ENCODE peak calls at places on chromosomes 16 and 17, in seven cellular contexts. K, J, M, G, V, S and R are unnamed samples.

GRCh38 chr17:74024871-74025531 is 178.5 kb upstream of the RPL38 start:
- DNase-seq in K (no peak), J (no peak), M (no peak), G (no peak), V (no peak), S (no peak), R (no peak)

GRCh38 chr17:65407017-65407416 is 154.4 kb downstream of the AXIN2 start:
- DNase-seq in K (no peak), J (no peak), M (peak), G (no peak), V (no peak), S (no peak), R (no peak)

GRCh38 chr16:77212736-77213541 is 13.7 kb downstream of the SYCE1L start:
- DNase-seq in K (peak), J (peak), M (no peak), G (peak), V (peak), S (peak), R (peak)

GRCh38 chr16:69448470-69449193 is 24.2 kb downstream of the CYB5B start:
- DNase-seq in K (no peak), J (peak), M (peak), G (peak), V (no peak), S (no peak), R (no peak)

GRCh38 chr17:12180644-12181261 is 160.1 kb downstream of the MAP2K4 start:
- DNase-seq in K (no peak), J (peak), M (peak), G (peak), V (no peak), S (peak), R (no peak)

GRCh38 chr16:50573947-50574751 is 26.0 kb downstream of the NKD1 start:
- DNase-seq in K (no peak), J (no peak), M (no peak), G (no peak), V (no peak), S (no peak), R (no peak)

GRCh38 chr17:73973881-73974409 is 229.5 kb upstream of the RPL38 start:
- DNase-seq in K (no peak), J (no peak), M (no peak), G (no peak), V (no peak), S (no peak), R (no peak)

GRCh38 chr17:77042688-77043330 is 98.0 kb upstream of the SEC14L1 start:
- DNase-seq in K (no peak), J (no peak), M (no peak), G (no peak), V (no peak), S (no peak), R (no peak)

GRCh38 chr17:31677681-31678080 is 181.4 kb downstream of the COPRS start:
- DNase-seq in K (no peak), J (no peak), M (no peak), G (no peak), V (no peak), S (no peak), R (no peak)

GRCh38 chr16:23670137-23670776 is 8.4 kb upstream of the PLK1 start:
- DNase-seq in K (no peak), J (no peak), M (peak), G (no peak), V (no peak), S (peak), R (no peak)

GRCh38 chr17:79721993-79722671 is 8.6 kb upstream of the ENPP7 start:
- DNase-seq in K (no peak), J (no peak), M (no peak), G (peak), V (no peak), S (peak), R (no peak)

GRCh38 chr17:28828294-28829040 is 14.1 kb downstream of the FAM222B start:
- DNase-seq in K (no peak), J (peak), M (peak), G (no peak), V (no peak), S (no peak), R (no peak)

GRCh38 chr17:78381601-78382168 is 3.2 kb downstream of the PGS1 start:
- DNase-seq in K (no peak), J (no peak), M (peak), G (no peak), V (no peak), S (no peak), R (no peak)

GRCh38 chr16:11560701-11561439 is 25.8 kb downstream of the LITAF start:
- DNase-seq in K (peak), J (no peak), M (no peak), G (no peak), V (no peak), S (no peak), R (no peak)

GRCh38 chr17:49996121-49996494 is 1.1 kb upstream of the DLX3 start:
- DNase-seq in K (no peak), J (no peak), M (no peak), G (no peak), V (no peak), S (no peak), R (no peak)

GRCh38 chr16:63982156-63982555 is 1139.7 kb downstream of the CDH11 start:
- DNase-seq in K (no peak), J (no peak), M (no peak), G (no peak), V (no peak), S (no peak), R (no peak)

GRCh38 chr16:58127634-58128033 is 1.5 kb downstream of the CFAP20 start:
- DNase-seq in K (no peak), J (no peak), M (peak), G (no peak), V (no peak), S (peak), R (no peak)
- TF ChIP-seq CTCF in K (no peak), J (no peak), M (peak), G (no peak), V (no peak), S (peak), R (no peak)

GRCh38 chr16:82641336-82641984 is 14.7 kb downstream of the CDH13 start:
- DNase-seq in K (no peak), J (no peak), M (peak), G (no peak), V (no peak), S (peak), R (no peak)
- TF ChIP-seq CTCF in K (no peak), J (no peak), M (peak), G (no peak), V (no peak), S (peak), R (no peak)

DNA sequence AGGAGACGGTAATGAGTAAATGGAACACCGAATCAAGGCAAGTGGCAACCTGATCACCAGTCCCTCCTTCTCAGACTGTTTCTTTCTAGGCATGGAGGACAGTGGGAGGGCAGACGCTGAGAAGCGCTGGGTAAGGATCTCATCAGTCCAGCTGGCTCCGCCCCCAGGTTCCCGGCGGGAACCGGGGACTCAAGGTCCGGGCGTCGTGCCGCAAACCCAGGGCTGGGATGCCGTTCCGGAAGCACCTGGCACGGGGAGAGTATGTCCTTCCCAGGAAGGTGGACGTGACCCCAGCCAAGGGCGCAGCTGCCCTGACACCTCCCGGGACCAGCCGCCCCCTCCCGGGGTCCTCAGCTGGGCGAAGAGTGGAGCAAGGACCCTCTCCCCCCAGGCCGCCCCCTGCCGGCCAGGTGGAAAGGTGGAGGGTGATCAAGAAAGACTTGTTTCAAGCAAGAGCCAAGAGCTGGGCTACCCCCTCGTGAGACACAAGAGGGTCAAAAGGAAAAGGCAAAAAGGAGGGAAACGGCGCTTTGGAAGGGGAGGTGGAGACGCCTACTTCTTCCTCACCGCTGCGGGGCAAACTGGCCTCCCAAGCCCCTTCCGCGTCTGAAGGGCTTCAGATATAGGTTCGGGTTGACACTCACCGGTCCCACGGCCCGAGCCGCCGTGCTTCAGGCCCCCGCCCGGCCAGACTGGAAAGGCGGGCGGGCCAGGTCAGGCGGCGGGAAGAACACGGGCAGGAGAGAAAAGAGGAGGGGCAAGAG is at the start of gene MYO19:
- DNase-seq in K (no peak), J (peak), M (peak), G (peak), V (peak), S (peak), R (peak)
- TF ChIP-seq CTCF in K (peak), J (no peak), M (peak), G (peak), V (peak), S (peak), R (peak)

GRCh38 chr17:17701658-17702057 is 20.4 kb downstream of the RAI1 start:
- DNase-seq in K (no peak), J (no peak), M (no peak), G (no peak), V (no peak), S (no peak), R (no peak)

GRCh38 chr17:17701112-17701511 is 19.9 kb downstream of the RAI1 start:
- DNase-seq in K (no peak), J (no peak), M (no peak), G (no peak), V (no peak), S (no peak), R (no peak)

GRCh38 chr17:17703608-17703919 is 22.3 kb downstream of the RAI1 start:
- DNase-seq in K (no peak), J (no peak), M (no peak), G (no peak), V (no peak), S (no peak), R (no peak)

GRCh38 chr17:17702370-17702769 is 21.1 kb downstream of the RAI1 start:
- DNase-seq in K (no peak), J (no peak), M (no peak), G (no peak), V (no peak), S (no peak), R (no peak)

GRCh38 chr17:17702821-17703607 is 21.8 kb downstream of the RAI1 start:
- DNase-seq in K (no peak), J (no peak), M (no peak), G (peak), V (no peak), S (no peak), R (no peak)
- TF ChIP-seq CTCF in K (no peak), J (no peak), M (no peak), G (no peak), V (no peak), S (no peak), R (peak)

GRCh38 chr17:57739402-57740224 is 5.5 kb downstream of the CCDC182 start:
- DNase-seq in K (no peak), J (no peak), M (no peak), G (peak), V (no peak), S (peak), R (no peak)
- TF ChIP-seq CTCF in K (no peak), J (no peak), M (no peak), G (peak), V (no peak), S (peak), R (peak)